ENCODE peak calls at places on chromosomes 13 and 19, in ten cellular contexts. K is left lung, W is coronary artery, M is suprapubic skin, C is transverse colon, U is body of pancreas, I is thoracic aorta, Z is heart left ventricle, S is fibroblast of lung, E is SK-N-SH. G is an unnamed sample.

GRCh38 chr13:111540486-111540885 is 220.0 kb downstream of the TEX29 start:
- DNase-seq in M (no peak), K (no peak), C (no peak), W (peak; percentile 47), Z (no peak), S (no peak), E (no peak), I (no peak), U (no peak), G (no peak)

GRCh38 chr19:18855647-18856384 is 24.1 kb downstream of the UPF1 start:
- DNase-seq in K (no peak), M (no peak), I (no peak), U (no peak), Z (no peak), C (no peak), W (no peak), E (no peak), S (no peak), G (no peak)

GRCh38 chr13:24308068-24308445 is 1.3 kb upstream of the C1QTNF9 start:
- DNase-seq in K (no peak), Z (no peak), W (peak; percentile 69), C (no peak), E (no peak), U (no peak), M (no peak), I (no peak), S (no peak), G (no peak)

GRCh38 chr13:98741741-98742435 is 10.6 kb downstream of the SLC15A1 start:
- DNase-seq in I (no peak), W (no peak), S (no peak), U (no peak), Z (no peak), K (no peak), E (no peak), M (no peak), C (no peak), G (peak; percentile 59)

GRCh38 chr13:111953546-111954178 is 113.3 kb upstream of the SOX1 start:
- DNase-seq in E (no peak), U (no peak), K (no peak), S (no peak), Z (no peak), W (no peak), I (no peak), M (peak; percentile 76), C (no peak), G (no peak)

GRCh38 chr13:23618341-23618740 is 48.1 kb downstream of the TNFRSF19 start:
- DNase-seq in E (no peak), U (no peak), K (no peak), W (no peak), M (no peak), C (no peak), Z (no peak), S (peak; percentile 99), I (no peak), G (no peak)

GRCh38 chr19:6465663-6466062 is 1.6 kb downstream of the CRB3 start:
- DNase-seq in Z (no peak), I (no peak), U (no peak), M (no peak), E (no peak), S (no peak), W (no peak), C (no peak), K (no peak), G (no peak)

GRCh38 chr19:54696117-54696548 is 28.1 kb upstream of the KIR3DL3 start:
- DNase-seq in U (no peak), E (no peak), K (no peak), C (no peak), M (no peak), I (no peak), W (no peak), Z (no peak), S (no peak), G (no peak)

GRCh38 chr19:43809762-43810696 is 7.8 kb upstream of the LYPD5 start:
- DNase-seq in K (no peak), S (peak; percentile 61), E (peak; percentile 55), U (no peak), I (no peak), Z (no peak), W (no peak), C (no peak), M (no peak), G (no peak)

GRCh38 chr19:35404879-35405622 is 34.2 kb downstream of the GPR42 start:
- DNase-seq in U (no peak), K (no peak), Z (no peak), C (peak; percentile 51), E (no peak), I (peak; percentile 17), W (no peak), M (no peak), S (peak; percentile 85), G (no peak)
- H3K27ac ChIP-seq in U (no peak overlapping the region), K (no peak overlapping the region), Z (no peak overlapping the region), C (no peak overlapping the region), E (no peak overlapping the region), I (no peak overlapping the region), W (no peak overlapping the region), M (no peak overlapping the region), S (peak overlapping the region; percentile 46), G (no peak overlapping the region)

DNA sequence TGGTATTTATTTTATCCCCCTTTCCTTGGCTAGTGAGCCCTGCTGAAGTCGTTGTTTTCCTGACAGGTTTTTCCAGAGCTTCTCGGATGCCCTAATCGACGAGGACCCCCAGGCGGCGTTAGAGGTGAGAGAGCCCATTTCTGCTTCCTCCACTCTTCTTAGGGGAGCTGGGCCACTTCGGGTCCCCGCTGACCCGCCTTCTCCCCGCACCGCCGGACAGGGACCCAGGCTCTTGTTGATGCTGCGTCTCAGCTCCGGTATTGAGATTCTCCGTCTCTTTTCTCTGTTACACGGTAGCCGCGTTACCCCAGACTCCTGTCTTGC is 306 bp downstream of the SUGT1 start:
- DNase-seq in C (no peak), Z (no peak), U (no peak), S (no peak), M (no peak), I (peak; percentile 4), W (no peak), E (peak; percentile 60), K (peak; percentile 50), G (no peak)
- TF ChIP-seq CTCF in C (no peak), Z (no peak), U (no peak), S (no peak), M (no peak), I (no peak), W (peak; percentile 13), E (peak; percentile 18), K (no peak), G (no peak)

GRCh38 chr13:42985312-42986175 is 6.5 kb downstream of the EPSTI1 start:
- DNase-seq in C (peak; percentile 81), U (no peak), K (no peak), M (no peak), W (no peak), E (peak; percentile 53), S (no peak), I (no peak), Z (no peak), G (no peak)
- H3K4me3 ChIP-seq in C (no peak overlapping the region), U (no peak overlapping the region), K (no peak overlapping the region), M (no peak overlapping the region), W (no peak overlapping the region), E (no peak overlapping the region), S (no peak overlapping the region), I (no peak overlapping the region), Z (no peak overlapping the region), G (no peak overlapping the region)

DNA sequence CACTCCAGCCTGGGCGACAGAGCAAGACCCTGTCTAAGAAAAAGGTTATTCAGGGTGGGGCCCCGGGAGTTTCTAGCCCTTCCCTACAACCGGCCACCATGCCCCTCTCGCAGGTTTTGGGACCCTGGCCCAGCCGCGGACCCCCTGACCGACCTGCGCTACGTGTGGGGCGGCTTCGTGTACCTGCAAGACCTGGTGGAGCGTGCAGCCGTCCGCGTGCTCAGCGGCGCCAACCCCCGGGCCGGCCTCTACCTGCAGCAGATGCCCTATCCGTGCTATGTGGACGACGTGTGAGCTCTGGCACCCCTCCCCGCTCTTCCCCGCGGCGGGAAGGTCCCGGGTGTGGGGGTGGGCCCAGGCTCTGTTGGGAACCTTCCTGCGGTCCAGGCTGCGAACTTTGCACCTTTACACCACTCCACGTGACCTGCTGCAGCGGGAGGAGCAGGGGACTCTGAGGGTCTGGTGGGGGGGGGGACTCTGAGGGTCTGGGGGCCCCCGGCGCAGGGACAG is 6.3 kb downstream of the ABCA7 start:
- DNase-seq in M (no peak), C (no peak), U (no peak), K (no peak), E (no peak), S (no peak), I (no peak), Z (no peak), W (no peak), G (no peak)
- H3K27ac ChIP-seq in M (no peak overlapping the region), C (no peak overlapping the region), U (no peak overlapping the region), K (no peak overlapping the region), E (no peak overlapping the region), S (no peak overlapping the region), I (no peak overlapping the region), Z (no peak overlapping the region), W (no peak overlapping the region), G (no peak overlapping the region)

GRCh38 chr19:3767050-3767449 is 4.6 kb downstream of the MRPL54 start:
- DNase-seq in C (no peak), U (no peak), E (no peak), Z (no peak), K (no peak), W (no peak), I (no peak), M (no peak), S (no peak), G (peak; percentile 34)
- TF ChIP-seq CTCF in C (no peak), U (no peak), E (no peak), Z (no peak), K (no peak), W (no peak), I (no peak), M (no peak), S (no peak), G (no peak)

GRCh38 chr13:50543767-50544166 is 299.7 kb downstream of the DLEU7 start:
- DNase-seq in Z (no peak), E (no peak), K (no peak), M (no peak), I (no peak), C (no peak), S (peak; percentile 87), U (no peak), W (no peak), G (no peak)
- H3K4me3 ChIP-seq in Z (no peak overlapping the region), E (no peak overlapping the region), K (no peak overlapping the region), M (no peak overlapping the region), I (no peak overlapping the region), C (no peak overlapping the region), S (peak overlapping the region; percentile 23), U (no peak overlapping the region), W (no peak overlapping the region), G (no peak overlapping the region)

G was measured in WERI-Rb-1.